ENCODE peak calls at places on chromosomes 3 and 15, in eight cellular contexts. Q, P, A, N, I, G, O and W are unnamed samples.

GRCh38 chr3:45644467-45645201 is 44.6 kb upstream of the SACM1L start:
- DNase-seq in G (no peak), A (no peak), I (no peak), O (peak; percentile 69), N (no peak), Q (no peak), P (no peak), W (no peak)

GRCh38 chr3:143480306-143480852 is 360.8 kb downstream of the CHST2 start:
- DNase-seq in P (no peak), G (no peak), O (peak; percentile 89), A (no peak), N (no peak), Q (no peak), I (no peak), W (no peak)

GRCh38 chr3:39809181-39809994 is at the start of gene MYRIP:
- DNase-seq in Q (no peak), A (peak; percentile 91), P (peak; percentile 83), G (peak; percentile 85), I (peak; percentile 72), N (no peak), O (peak; percentile 62), W (peak; percentile 74)

GRCh38 chr3:46895204-46895660 is 17.7 kb downstream of the PTH1R start:
- DNase-seq in P (peak; percentile 92), O (peak; percentile 65), I (no peak), N (no peak), G (no peak), Q (peak; percentile 92), A (peak; percentile 89), W (peak; percentile 84)

GRCh38 chr3:13352621-13353131 is 67.4 kb downstream of the NUP210 start:
- DNase-seq in O (peak; percentile 4), G (no peak), P (peak; percentile 27), I (no peak), Q (no peak), N (no peak), A (no peak), W (no peak)

GRCh38 chr3:55804170-55805095 is 317.3 kb upstream of the WNT5A start:
- DNase-seq in G (no peak), Q (no peak), I (no peak), A (no peak), N (no peak), P (no peak), O (no peak), W (no peak)

GRCh38 chr3:116077059-116077458 is 368.2 kb downstream of the LSAMP start:
- DNase-seq in N (no peak), O (no peak), I (no peak), G (no peak), A (no peak), P (no peak), Q (no peak), W (no peak)

GRCh38 chr3:170690133-170690981 is 104.5 kb upstream of the SLC7A14 start:
- DNase-seq in P (peak; percentile 84), N (no peak), O (peak; percentile 68), G (peak; percentile 72), Q (peak; percentile 75), I (peak; percentile 29), A (peak; percentile 89), W (peak; percentile 68)

GRCh38 chr3:53531749-53532148 is 37.3 kb downstream of the CACNA1D start:
- DNase-seq in G (no peak), Q (no peak), P (no peak), A (no peak), I (no peak), O (no peak), N (no peak), W (no peak)

GRCh38 chr3:28598165-28598564 is 249.5 kb upstream of the AZI2 start:
- DNase-seq in A (no peak), O (no peak), N (no peak), I (no peak), G (no peak), Q (no peak), P (no peak), W (no peak)

GRCh38 chr15:90558182-90558581 is 28.5 kb downstream of the CRTC3 start:
- DNase-seq in N (no peak), G (no peak), O (no peak), P (no peak), I (no peak), Q (no peak), A (no peak), W (no peak)